ENCODE peak calls at places on chromosome 7, in nine cellular contexts. One of them, this sample, is unnamed.

GRCh38 chr7:5270788-5271187 is 12.0 kb upstream of the SLC29A4 start:
- DNase-seq in dorsolateral prefrontal cortex: no peak
- DNase-seq in neural progenitor cell: peak
- DNase-seq in lower leg skin: no peak
- DNase-seq in HL-60: no peak
- DNase-seq in GM20000: no peak
- DNase-seq in CD14-positive monocyte: no peak
- DNase-seq in CD8-positive, alpha-beta T cell: no peak
- DNase-seq in prostate gland: no peak
- DNase-seq in this sample: no peak

GRCh38 chr7:141231018-141231792 is 157.3 kb downstream of the TMEM178B start:
- DNase-seq in dorsolateral prefrontal cortex: peak
- DNase-seq in neural progenitor cell: peak
- DNase-seq in lower leg skin: no peak
- DNase-seq in HL-60: no peak
- DNase-seq in GM20000: no peak
- DNase-seq in CD14-positive monocyte: no peak
- DNase-seq in CD8-positive, alpha-beta T cell: no peak
- DNase-seq in prostate gland: no peak
- DNase-seq in this sample: no peak

GRCh38 chr7:99267530-99268360 is 4.9 kb upstream of the MYH16 start:
- DNase-seq in dorsolateral prefrontal cortex: peak
- DNase-seq in neural progenitor cell: no peak
- DNase-seq in lower leg skin: no peak
- DNase-seq in HL-60: no peak
- DNase-seq in GM20000: no peak
- DNase-seq in CD14-positive monocyte: no peak
- DNase-seq in CD8-positive, alpha-beta T cell: no peak
- DNase-seq in prostate gland: peak
- DNase-seq in this sample: no peak

GRCh38 chr7:155124706-155125105 is 54.6 kb downstream of the HTR5A start:
- DNase-seq in dorsolateral prefrontal cortex: no peak
- DNase-seq in neural progenitor cell: no peak
- DNase-seq in lower leg skin: no peak
- DNase-seq in HL-60: no peak
- DNase-seq in GM20000: peak
- DNase-seq in CD14-positive monocyte: no peak
- DNase-seq in CD8-positive, alpha-beta T cell: no peak
- DNase-seq in prostate gland: no peak
- DNase-seq in this sample: no peak

GRCh38 chr7:111827863-111828504 is 265.7 kb upstream of the IMMP2L start:
- DNase-seq in dorsolateral prefrontal cortex: no peak
- DNase-seq in neural progenitor cell: no peak
- DNase-seq in lower leg skin: no peak
- DNase-seq in HL-60: no peak
- DNase-seq in GM20000: no peak
- DNase-seq in CD14-positive monocyte: no peak
- DNase-seq in CD8-positive, alpha-beta T cell: no peak
- DNase-seq in prostate gland: no peak
- DNase-seq in this sample: no peak

GRCh38 chr7:17043012-17043877 is 161.5 kb upstream of the AGR3 start:
- DNase-seq in dorsolateral prefrontal cortex: no peak
- DNase-seq in neural progenitor cell: no peak
- DNase-seq in lower leg skin: no peak
- DNase-seq in HL-60: no peak
- DNase-seq in GM20000: no peak
- DNase-seq in CD14-positive monocyte: no peak
- DNase-seq in CD8-positive, alpha-beta T cell: no peak
- DNase-seq in prostate gland: no peak
- DNase-seq in this sample: no peak

GRCh38 chr7:22667562-22668239 is 59.3 kb upstream of the IL6 start:
- DNase-seq in dorsolateral prefrontal cortex: no peak
- DNase-seq in neural progenitor cell: no peak
- DNase-seq in lower leg skin: no peak
- DNase-seq in HL-60: no peak
- DNase-seq in GM20000: no peak
- DNase-seq in CD14-positive monocyte: no peak
- DNase-seq in CD8-positive, alpha-beta T cell: no peak
- DNase-seq in prostate gland: no peak
- DNase-seq in this sample: no peak

GRCh38 chr7:141416691-141417268 is 134.4 kb upstream of the AGK start:
- DNase-seq in dorsolateral prefrontal cortex: no peak
- DNase-seq in neural progenitor cell: no peak
- DNase-seq in lower leg skin: no peak
- DNase-seq in HL-60: no peak
- DNase-seq in GM20000: no peak
- DNase-seq in CD14-positive monocyte: no peak
- DNase-seq in CD8-positive, alpha-beta T cell: no peak
- DNase-seq in prostate gland: no peak
- DNase-seq in this sample: no peak

GRCh38 chr7:98212532-98213041 is 1.3 kb downstream of the BHLHA15 start:
- DNase-seq in dorsolateral prefrontal cortex: no peak
- DNase-seq in neural progenitor cell: peak
- DNase-seq in lower leg skin: peak
- DNase-seq in HL-60: no peak
- DNase-seq in GM20000: peak
- DNase-seq in CD14-positive monocyte: no peak
- DNase-seq in CD8-positive, alpha-beta T cell: no peak
- DNase-seq in prostate gland: no peak
- DNase-seq in this sample: peak

GRCh38 chr7:3397324-3397723 is 96.3 kb downstream of the SDK1 start:
- DNase-seq in dorsolateral prefrontal cortex: no peak
- DNase-seq in neural progenitor cell: no peak
- DNase-seq in lower leg skin: no peak
- DNase-seq in HL-60: no peak
- DNase-seq in GM20000: no peak
- DNase-seq in CD14-positive monocyte: no peak
- DNase-seq in CD8-positive, alpha-beta T cell: no peak
- DNase-seq in prostate gland: no peak
- DNase-seq in this sample: no peak

GRCh38 chr7:20331231-20331880 is 656 bp downstream of the ITGB8 start:
- DNase-seq in dorsolateral prefrontal cortex: peak
- DNase-seq in neural progenitor cell: peak
- DNase-seq in lower leg skin: peak
- DNase-seq in HL-60: no peak
- DNase-seq in GM20000: peak
- DNase-seq in CD14-positive monocyte: no peak
- DNase-seq in CD8-positive, alpha-beta T cell: peak
- DNase-seq in prostate gland: peak
- DNase-seq in this sample: no peak
- TF ChIP-seq CTCF in dorsolateral prefrontal cortex: peak
- TF ChIP-seq CTCF in neural progenitor cell: peak
- TF ChIP-seq CTCF in lower leg skin: no peak
- TF ChIP-seq CTCF in HL-60: no peak
- TF ChIP-seq CTCF in GM20000: no peak
- TF ChIP-seq CTCF in CD14-positive monocyte: no peak
- TF ChIP-seq CTCF in CD8-positive, alpha-beta T cell: no peak
- TF ChIP-seq CTCF in prostate gland: peak
- TF ChIP-seq CTCF in this sample: peak

GRCh38 chr7:7566651-7567611 is at the start of gene MIOS:
- DNase-seq in dorsolateral prefrontal cortex: peak
- DNase-seq in neural progenitor cell: peak
- DNase-seq in lower leg skin: peak
- DNase-seq in HL-60: peak
- DNase-seq in GM20000: peak
- DNase-seq in CD14-positive monocyte: peak
- DNase-seq in CD8-positive, alpha-beta T cell: peak
- DNase-seq in prostate gland: peak
- DNase-seq in this sample: peak
- TF ChIP-seq CTCF in dorsolateral prefrontal cortex: peak
- TF ChIP-seq CTCF in neural progenitor cell: no peak
- TF ChIP-seq CTCF in lower leg skin: no peak
- TF ChIP-seq CTCF in HL-60: no peak
- TF ChIP-seq CTCF in GM20000: no peak
- TF ChIP-seq CTCF in CD14-positive monocyte: no peak
- TF ChIP-seq CTCF in CD8-positive, alpha-beta T cell: no peak
- TF ChIP-seq CTCF in prostate gland: no peak
- TF ChIP-seq CTCF in this sample: peak

GRCh38 chr7:66138994-66139752 is 24.5 kb downstream of the CRCP start:
- DNase-seq in dorsolateral prefrontal cortex: no peak
- DNase-seq in neural progenitor cell: no peak
- DNase-seq in lower leg skin: peak
- DNase-seq in HL-60: no peak
- DNase-seq in GM20000: no peak
- DNase-seq in CD14-positive monocyte: no peak
- DNase-seq in CD8-positive, alpha-beta T cell: no peak
- DNase-seq in prostate gland: no peak
- DNase-seq in this sample: no peak

GRCh38 chr7:66143876-66144332 is 29.3 kb downstream of the CRCP start:
- DNase-seq in dorsolateral prefrontal cortex: no peak
- DNase-seq in neural progenitor cell: no peak
- DNase-seq in lower leg skin: peak
- DNase-seq in HL-60: no peak
- DNase-seq in GM20000: no peak
- DNase-seq in CD14-positive monocyte: no peak
- DNase-seq in CD8-positive, alpha-beta T cell: no peak
- DNase-seq in prostate gland: no peak
- DNase-seq in this sample: no peak

GRCh38 chr7:66142996-66143395 is 28.3 kb downstream of the CRCP start:
- DNase-seq in dorsolateral prefrontal cortex: no peak
- DNase-seq in neural progenitor cell: no peak
- DNase-seq in lower leg skin: peak
- DNase-seq in HL-60: no peak
- DNase-seq in GM20000: no peak
- DNase-seq in CD14-positive monocyte: no peak
- DNase-seq in CD8-positive, alpha-beta T cell: no peak
- DNase-seq in prostate gland: peak
- DNase-seq in this sample: no peak

GRCh38 chr7:66142334-66142733 is 27.7 kb downstream of the CRCP start:
- DNase-seq in dorsolateral prefrontal cortex: no peak
- DNase-seq in neural progenitor cell: no peak
- DNase-seq in lower leg skin: peak
- DNase-seq in HL-60: no peak
- DNase-seq in GM20000: no peak
- DNase-seq in CD14-positive monocyte: no peak
- DNase-seq in CD8-positive, alpha-beta T cell: no peak
- DNase-seq in prostate gland: no peak
- DNase-seq in this sample: no peak

DNA sequence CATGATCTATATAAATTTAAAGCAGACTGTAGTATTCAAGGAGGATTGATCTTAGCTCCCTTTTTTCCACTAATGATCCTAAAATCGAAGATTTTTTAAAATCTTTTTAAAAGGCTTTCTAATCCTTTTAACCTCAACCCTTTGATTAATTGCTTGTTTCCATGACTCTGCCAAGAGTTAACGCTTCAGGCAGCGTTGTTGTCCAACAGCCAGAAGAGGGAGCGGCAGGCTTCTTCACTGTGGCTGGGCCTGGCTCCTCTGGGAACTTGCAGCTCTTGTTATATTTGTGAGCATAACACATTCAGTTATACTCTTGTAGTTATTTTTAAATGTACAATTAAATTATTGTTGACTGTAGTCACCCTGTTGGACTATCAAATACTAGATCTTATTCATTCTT is 26.3 kb downstream of the CRCP start:
- DNase-seq in dorsolateral prefrontal cortex: peak
- DNase-seq in neural progenitor cell: peak
- DNase-seq in lower leg skin: peak
- DNase-seq in HL-60: no peak
- DNase-seq in GM20000: no peak
- DNase-seq in CD14-positive monocyte: no peak
- DNase-seq in CD8-positive, alpha-beta T cell: no peak
- DNase-seq in prostate gland: peak
- DNase-seq in this sample: no peak
- TF ChIP-seq CTCF in dorsolateral prefrontal cortex: peak
- TF ChIP-seq CTCF in neural progenitor cell: peak
- TF ChIP-seq CTCF in lower leg skin: no peak
- TF ChIP-seq CTCF in HL-60: no peak
- TF ChIP-seq CTCF in GM20000: no peak
- TF ChIP-seq CTCF in CD14-positive monocyte: no peak
- TF ChIP-seq CTCF in CD8-positive, alpha-beta T cell: no peak
- TF ChIP-seq CTCF in prostate gland: peak
- TF ChIP-seq CTCF in this sample: peak

DNA sequence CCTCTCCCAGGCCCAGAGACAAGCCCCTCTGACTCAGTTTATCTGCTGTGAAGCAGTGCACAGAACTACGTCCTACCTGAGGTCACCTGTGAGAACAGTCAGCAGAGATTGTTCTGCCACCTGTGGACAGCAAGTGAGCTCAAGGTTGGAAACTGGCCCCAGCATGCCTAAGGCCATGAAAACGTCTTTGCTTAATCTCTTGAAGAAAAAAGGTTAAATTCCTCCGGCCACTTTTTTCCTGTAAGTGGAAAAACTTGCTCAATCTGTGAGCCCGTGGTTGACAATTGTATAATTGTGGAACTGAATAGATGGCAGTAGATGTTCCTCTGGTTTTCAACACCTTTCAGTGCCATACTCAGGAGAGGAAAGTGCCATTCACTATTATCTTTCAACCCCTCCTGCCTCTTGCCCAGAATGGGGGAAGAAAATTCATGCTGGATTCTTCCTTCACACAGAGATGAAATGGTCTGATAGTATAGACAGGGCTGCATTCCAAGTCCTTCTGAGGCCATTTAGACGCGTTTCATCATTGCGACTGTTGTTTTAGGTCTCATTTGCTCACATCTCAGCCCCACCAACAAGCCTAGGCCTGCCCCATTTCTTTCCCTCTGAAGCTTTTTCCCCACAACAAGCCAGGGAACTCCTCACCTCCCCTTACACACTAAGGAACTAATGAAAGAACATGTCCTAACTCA is 292.9 kb downstream of the FZD1 start:
- DNase-seq in dorsolateral prefrontal cortex: no peak
- DNase-seq in neural progenitor cell: no peak
- DNase-seq in lower leg skin: no peak
- DNase-seq in HL-60: no peak
- DNase-seq in GM20000: no peak
- DNase-seq in CD14-positive monocyte: no peak
- DNase-seq in CD8-positive, alpha-beta T cell: no peak
- DNase-seq in prostate gland: peak
- DNase-seq in this sample: no peak
- TF ChIP-seq CTCF in dorsolateral prefrontal cortex: no peak
- TF ChIP-seq CTCF in neural progenitor cell: no peak
- TF ChIP-seq CTCF in lower leg skin: no peak
- TF ChIP-seq CTCF in HL-60: no peak
- TF ChIP-seq CTCF in GM20000: no peak
- TF ChIP-seq CTCF in CD14-positive monocyte: no peak
- TF ChIP-seq CTCF in CD8-positive, alpha-beta T cell: no peak
- TF ChIP-seq CTCF in prostate gland: no peak
- TF ChIP-seq CTCF in this sample: no peak